ENCODE peak calls at places on chromosomes 6 and 20, in four cellular contexts. I, V, H and K are unnamed samples.

GRCh38 chr20:51326241-51326819 is 216.2 kb downstream of the NFATC2 start:
- DNase-seq in H (peak; percentile 79), I (no peak), V (no peak), K (no peak)

GRCh38 chr6:70520575-70520974 is 46.2 kb upstream of the SDHAF4 start:
- DNase-seq in V (no peak), I (no peak), H (no peak), K (no peak)

GRCh38 chr6:135325624-135326424 is 144.7 kb downstream of the MYB start:
- DNase-seq in I (no peak), V (no peak), H (no peak), K (no peak)

GRCh38 chr6:163630991-163631390 is 216.5 kb downstream of the QKI start:
- DNase-seq in V (no peak), I (no peak), H (no peak), K (no peak)

GRCh38 chr20:41358230-41358629 is 8.4 kb downstream of the EMILIN3 start:
- DNase-seq in H (no peak), I (no peak), V (no peak), K (no peak)

GRCh38 chr20:58048096-58048702 is 180.3 kb downstream of the ANKRD60 start:
- DNase-seq in V (no peak), I (peak; percentile 9), H (peak; percentile 57), K (peak; percentile 15)

GRCh38 chr6:112233864-112234263 is 20.5 kb downstream of the LAMA4 start:
- DNase-seq in I (peak; percentile 62), H (no peak), V (no peak), K (no peak)

GRCh38 chr20:60224914-60225313 is 266.7 kb downstream of the CDH26 start:
- DNase-seq in H (peak; percentile 43), I (no peak), V (no peak), K (peak; percentile 54)

GRCh38 chr20:10433623-10434466 is at the start of gene MKKS:
- DNase-seq in I (peak; percentile 64), V (peak; percentile 98), H (peak; percentile 92), K (peak; percentile 97)

GRCh38 chr6:3749991-3750323 is 1.6 kb downstream of the PXDC1 start:
- DNase-seq in I (peak; percentile 81), V (no peak), H (no peak), K (peak; percentile 97)

GRCh38 chr6:149403534-149403933 is 3.5 kb downstream of the SUMO4 start:
- DNase-seq in H (no peak), I (no peak), V (no peak), K (no peak)

GRCh38 chr6:6712258-6712978 is 123.9 kb downstream of the LY86 start:
- DNase-seq in I (no peak), H (no peak), V (no peak), K (no peak)

GRCh38 chr6:167200806-167201205 is 43.0 kb upstream of the GPR31 start:
- DNase-seq in I (no peak), V (no peak), H (no peak), K (peak; percentile 74)

GRCh38 chr20:57977141-57977540 is 251.3 kb downstream of the ANKRD60 start:
- DNase-seq in I (no peak), V (no peak), H (no peak), K (no peak)

GRCh38 chr6:158769696-158770446 is 49.3 kb downstream of the EZR start:
- DNase-seq in V (no peak), H (no peak), I (no peak), K (no peak)

GRCh38 chr6:68635706-68636513 is 828 bp downstream of the ADGRB3 start:
- DNase-seq in H (peak; percentile 53), I (no peak), V (no peak), K (no peak)

GRCh38 chr6:121590438-121590837 is 155.0 kb downstream of the GJA1 start:
- DNase-seq in V (no peak), H (no peak), I (no peak), K (no peak)

GRCh38 chr6:8743146-8743745 is 307.9 kb upstream of the SLC35B3 start:
- DNase-seq in H (no peak), I (no peak), V (no peak), K (no peak)

GRCh38 chr20:36255445-36255844 is 19.2 kb downstream of the AAR2 start:
- DNase-seq in I (no peak), V (no peak), H (no peak), K (no peak)

GRCh38 chr20:48202774-48203173 is 417.5 kb upstream of the SULF2 start:
- DNase-seq in H (no peak), V (no peak), I (no peak), K (no peak)

GRCh38 chr6:168906251-168906845 is 347.3 kb downstream of the THBS2 start:
- DNase-seq in H (no peak), V (no peak), I (no peak), K (no peak)

GRCh38 chr6:127120787-127121636 is 2.5 kb downstream of the RSPO3 start:
- DNase-seq in V (peak; percentile 83), H (peak; percentile 89), I (peak; percentile 43), K (peak; percentile 94)

GRCh38 chr6:139159016-139159415 is 24.1 kb downstream of the HECA start:
- DNase-seq in V (no peak), I (no peak), H (no peak), K (no peak)

GRCh38 chr6:26477431-26477830 is 19.7 kb downstream of the BTN2A1 start:
- DNase-seq in I (peak; percentile 22), H (no peak), V (no peak), K (no peak)

GRCh38 chr6:26224940-26225847 is 138.0 kb downstream of the HFE start:
- DNase-seq in H (peak; percentile 69), V (peak; percentile 82), I (peak; percentile 83), K (no peak)

GRCh38 chr6:139539852-139540251 is 165.4 kb upstream of the CITED2 start:
- DNase-seq in I (peak; percentile 89), V (no peak), H (no peak), K (no peak)

GRCh38 chr20:40532103-40532502 is 156.9 kb downstream of the MAFB start:
- DNase-seq in V (no peak), H (peak; percentile 63), I (no peak), K (no peak)

DNA sequence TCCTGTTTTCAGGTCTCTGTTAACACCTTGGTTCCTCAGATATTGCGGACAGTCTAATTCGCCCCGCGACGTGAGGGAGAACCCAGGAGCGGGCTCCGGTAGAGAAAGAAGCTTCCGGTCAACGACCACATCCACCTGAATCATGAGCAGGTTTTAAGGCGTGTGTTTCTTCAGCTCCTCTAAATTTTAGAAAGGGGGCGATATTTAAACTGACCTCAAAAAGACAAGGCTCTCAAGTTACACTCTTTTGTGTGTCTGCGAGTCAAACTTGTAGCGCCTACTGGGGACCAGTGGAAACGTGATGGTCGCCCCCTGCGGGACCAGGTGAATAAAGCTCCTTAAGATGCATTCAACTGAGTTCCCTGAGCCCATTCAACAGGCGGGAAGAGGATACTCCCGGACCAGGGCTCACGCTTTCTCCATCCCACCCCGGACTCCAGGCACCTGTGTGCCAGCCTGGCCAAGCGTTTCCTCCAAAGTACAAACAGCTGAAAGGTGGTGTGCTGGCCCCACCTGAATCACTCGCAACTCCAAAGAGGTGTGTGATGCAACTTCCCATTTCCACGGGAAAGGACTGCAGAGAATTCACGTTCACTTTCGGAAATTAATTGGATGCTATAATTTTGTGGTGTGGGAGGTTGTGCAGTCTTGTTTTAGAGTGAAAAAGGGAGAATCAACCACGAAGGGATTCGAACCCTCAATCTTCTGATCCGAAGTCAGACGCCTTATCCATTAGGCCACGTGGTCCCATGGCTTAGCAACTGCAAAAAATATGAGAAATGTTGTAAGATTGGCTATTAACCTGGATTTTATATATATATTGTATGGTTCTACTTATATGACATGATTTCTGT is 17.0 kb downstream of the GPX5 start:
- DNase-seq in V (no peak), I (no peak), H (peak; percentile 88), K (no peak)
- H3K4me3 ChIP-seq in V (peak overlapping the region; percentile 35), I (peak overlapping the region; percentile 44), H (peak overlapping the region; percentile 71), K (no peak overlapping the region)

GRCh38 chr6:45231660-45232059 is 96.5 kb upstream of the RUNX2 start:
- DNase-seq in I (no peak), V (no peak), H (no peak), K (no peak)

GRCh38 chr6:45229416-45229815 is 98.7 kb upstream of the RUNX2 start:
- DNase-seq in H (no peak), V (no peak), I (no peak), K (no peak)

GRCh38 chr6:45222380-45222779 is 105.8 kb upstream of the RUNX2 start:
- DNase-seq in H (no peak), V (no peak), I (no peak), K (no peak)

DNA sequence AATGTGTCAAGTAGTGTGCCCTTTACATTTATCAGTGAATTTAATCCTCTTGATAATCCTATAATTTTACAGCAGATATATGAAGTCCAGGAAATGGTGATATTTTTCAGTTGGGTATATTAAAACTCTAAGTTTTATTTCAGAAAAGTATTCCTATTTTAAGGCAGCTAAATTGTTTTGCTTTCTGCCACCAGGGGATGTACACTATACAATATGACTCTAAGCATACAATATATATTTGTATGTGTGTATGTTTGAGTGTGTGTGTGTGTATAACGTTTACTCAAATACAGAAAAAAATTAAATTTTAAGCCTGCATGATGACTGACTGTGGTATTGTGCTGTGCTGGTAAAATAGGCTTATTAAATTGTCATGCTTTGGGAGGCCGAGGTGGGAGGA is 102.0 kb upstream of the RUNX2 start:
- DNase-seq in H (no peak), I (no peak), V (no peak), K (no peak)
- TF ChIP-seq CTCF in H (no peak), I (peak; percentile 18), V (no peak), K (no peak)

GRCh38 chr6:125809771-125810315 is 19.1 kb downstream of the NCOA7 start:
- DNase-seq in V (no peak), I (no peak), H (no peak), K (no peak)

GRCh38 chr6:125808591-125808990 is 17.8 kb downstream of the NCOA7 start:
- DNase-seq in H (no peak), I (no peak), V (no peak), K (no peak)

GRCh38 chr6:125812394-125813231 is 21.9 kb downstream of the NCOA7 start:
- DNase-seq in V (no peak), H (no peak), I (peak; percentile 77), K (no peak)

GRCh38 chr6:125810435-125810834 is 19.7 kb downstream of the NCOA7 start:
- DNase-seq in V (no peak), H (no peak), I (no peak), K (no peak)

GRCh38 chr6:125811259-125811658 is 20.5 kb downstream of the NCOA7 start:
- DNase-seq in H (no peak), I (no peak), V (no peak), K (no peak)
- H3K4me3 ChIP-seq in H (no peak overlapping the region), I (no peak overlapping the region), V (no peak overlapping the region), K (no peak overlapping the region)

GRCh38 chr6:29142349-29142748 is 28.4 kb upstream of the OR2J2 start:
- DNase-seq in V (no peak), I (no peak), H (no peak), K (no peak)
- TF ChIP-seq CTCF in V (no peak), I (no peak), H (no peak), K (no peak)

GRCh38 chr6:166005401-166005845 is 162.2 kb downstream of the TBXT start:
- DNase-seq in H (no peak), I (peak; percentile 50), V (no peak), K (no peak)
- H3K4me3 ChIP-seq in H (peak overlapping the region; percentile 30), I (peak overlapping the region; percentile 47), V (peak overlapping the region; percentile 17), K (no peak overlapping the region)

DNA sequence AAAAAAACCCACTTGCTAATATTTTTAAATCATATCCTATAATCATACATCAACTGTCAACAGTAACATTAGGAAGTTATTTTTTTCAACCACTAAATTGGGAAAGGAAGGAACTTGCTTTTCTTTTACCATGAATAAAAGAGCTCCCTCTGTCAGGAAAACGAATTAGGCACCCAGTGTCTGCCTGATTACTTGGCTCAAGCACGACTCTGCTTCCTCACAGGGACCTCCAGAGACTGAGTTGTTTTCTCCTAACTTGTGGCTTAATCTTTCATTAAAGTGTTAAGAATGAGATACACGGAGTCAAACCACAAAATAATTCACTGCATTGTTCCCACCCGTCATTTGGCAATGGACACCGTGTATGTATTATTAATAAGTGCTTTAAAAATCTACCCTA is 1405.1 kb upstream of the EYS start:
- DNase-seq in I (no peak), H (no peak), V (no peak), K (no peak)
- TF ChIP-seq CTCF in I (no peak), H (no peak), V (no peak), K (no peak)